ENCODE peak calls at places on chromosomes 11 and 22, in five cellular contexts. M, B, O, Q and R are unnamed samples.

GRCh38 chr22:44521326-44521725 is 23.3 kb upstream of the RTL6 start:
- DNase-seq in M (no peak), B (no peak), O (no peak), Q (no peak), R (no peak)

GRCh38 chr22:20302438-20303228 is 17.2 kb downstream of the DGCR6L start:
- DNase-seq in M (no peak), B (no peak), O (no peak), Q (no peak), R (no peak)

GRCh38 chr11:8287297-8288070 is 23.8 kb upstream of the LMO1 start:
- DNase-seq in M (no peak), B (no peak), O (no peak), Q (no peak), R (peak; percentile 10)

GRCh38 chr11:96388891-96389603 is 665 bp downstream of the CCDC82 start:
- DNase-seq in M (peak; percentile 61), B (peak; percentile 36), O (no peak), Q (peak; percentile 74), R (no peak)

GRCh38 chr11:47891886-47892285 is 43.7 kb upstream of the NUP160 start:
- DNase-seq in M (no peak), B (no peak), O (no peak), Q (no peak), R (no peak)

GRCh38 chr22:39317756-39318506 is 1.5 kb downstream of the RPL3 start:
- DNase-seq in M (no peak), B (no peak), O (no peak), Q (no peak), R (no peak)

GRCh38 chr22:26585104-26585790 is 4.7 kb downstream of the TPST2 start:
- DNase-seq in M (no peak), B (no peak), O (no peak), Q (no peak), R (no peak)

GRCh38 chr11:19768815-19769214 is 56.2 kb downstream of the NAV2 start:
- DNase-seq in M (no peak), B (no peak), O (no peak), Q (no peak), R (no peak)

GRCh38 chr11:79493555-79494171 is 52.8 kb upstream of the TENM4 start:
- DNase-seq in M (peak; percentile 81), B (peak; percentile 92), O (peak; percentile 62), Q (peak; percentile 89), R (peak; percentile 49)

GRCh38 chr11:122663764-122664163 is 8.2 kb downstream of the UBASH3B start:
- DNase-seq in M (no peak), B (no peak), O (no peak), Q (no peak), R (no peak)

GRCh38 chr22:45645526-45646414 is 25.9 kb upstream of the ATXN10 start:
- DNase-seq in M (peak; percentile 91), B (no peak), O (peak; percentile 84), Q (peak; percentile 97), R (peak; percentile 71)

GRCh38 chr22:24170189-24170588 is 11.1 kb upstream of the SUSD2 start:
- DNase-seq in M (no peak), B (no peak), O (no peak), Q (no peak), R (no peak)

GRCh38 chr11:6682591-6682935 is 577 bp downstream of the MRPL17 start:
- DNase-seq in M (no peak), B (no peak), O (no peak), Q (no peak), R (no peak)